ENCODE peak calls at places on chromosomes 11 and 22, in six cellular contexts. K is mesothelial cell of epicardium, A is epithelial cell of esophagus, U is lower leg skin, P is body of pancreas, G is pancreas. D is an unnamed sample.

GRCh38 chr22:23709107-23709506 is 18.3 kb downstream of the RGL4 start:
- DNase-seq in P (no peak), K (no peak), G (no peak), U (no peak), A (no peak), D (no peak)

GRCh38 chr11:10490398-10491232 is 35.6 kb downstream of the AMPD3 start:
- DNase-seq in G (no peak), K (no peak), P (peak; percentile 52), A (peak; percentile 54), U (peak; percentile 87), D (peak; percentile 62)

GRCh38 chr11:63907808-63908530 is 9.0 kb downstream of the RCOR2 start:
- DNase-seq in P (no peak), A (no peak), G (no peak), K (no peak), U (no peak), D (no peak)

GRCh38 chr11:88552377-88553029 is 215.0 kb upstream of the CTSC start:
- DNase-seq in P (peak; percentile 49), U (peak; percentile 87), A (peak; percentile 74), K (no peak), G (no peak), D (no peak)

GRCh38 chr11:118620529-118621070 is 13.2 kb downstream of the PHLDB1 start:
- DNase-seq in U (peak; percentile 86), G (no peak), A (no peak), P (no peak), K (no peak), D (no peak)

GRCh38 chr11:46047520-46047919 is 73.7 kb downstream of the PHF21A start:
- DNase-seq in K (no peak), G (no peak), P (no peak), A (peak; percentile 80), U (no peak), D (no peak)

GRCh38 chr11:76649964-76650363 is 20.6 kb downstream of the LRRC32 start:
- DNase-seq in G (no peak), P (no peak), U (peak; percentile 39), K (no peak), A (no peak), D (no peak)

GRCh38 chr11:6705905-6706535 is 22.9 kb upstream of the MRPL17 start:
- DNase-seq in P (peak; percentile 61), K (no peak), U (no peak), A (peak; percentile 61), G (no peak), D (no peak)

GRCh38 chr11:94793822-94794221 is 25.7 kb downstream of the AMOTL1 start:
- DNase-seq in A (no peak), U (no peak), G (no peak), K (no peak), P (no peak), D (no peak)

GRCh38 chr11:94795799-94796580 is 27.8 kb downstream of the AMOTL1 start:
- DNase-seq in P (no peak), K (no peak), A (no peak), U (no peak), G (no peak), D (no peak)

GRCh38 chr11:94792453-94792852 is 24.3 kb downstream of the AMOTL1 start:
- DNase-seq in A (no peak), K (no peak), G (no peak), U (no peak), P (no peak), D (no peak)

GRCh38 chr11:94793002-94793401 is 24.8 kb downstream of the AMOTL1 start:
- DNase-seq in A (no peak), P (no peak), K (no peak), U (no peak), G (no peak), D (no peak)

DNA sequence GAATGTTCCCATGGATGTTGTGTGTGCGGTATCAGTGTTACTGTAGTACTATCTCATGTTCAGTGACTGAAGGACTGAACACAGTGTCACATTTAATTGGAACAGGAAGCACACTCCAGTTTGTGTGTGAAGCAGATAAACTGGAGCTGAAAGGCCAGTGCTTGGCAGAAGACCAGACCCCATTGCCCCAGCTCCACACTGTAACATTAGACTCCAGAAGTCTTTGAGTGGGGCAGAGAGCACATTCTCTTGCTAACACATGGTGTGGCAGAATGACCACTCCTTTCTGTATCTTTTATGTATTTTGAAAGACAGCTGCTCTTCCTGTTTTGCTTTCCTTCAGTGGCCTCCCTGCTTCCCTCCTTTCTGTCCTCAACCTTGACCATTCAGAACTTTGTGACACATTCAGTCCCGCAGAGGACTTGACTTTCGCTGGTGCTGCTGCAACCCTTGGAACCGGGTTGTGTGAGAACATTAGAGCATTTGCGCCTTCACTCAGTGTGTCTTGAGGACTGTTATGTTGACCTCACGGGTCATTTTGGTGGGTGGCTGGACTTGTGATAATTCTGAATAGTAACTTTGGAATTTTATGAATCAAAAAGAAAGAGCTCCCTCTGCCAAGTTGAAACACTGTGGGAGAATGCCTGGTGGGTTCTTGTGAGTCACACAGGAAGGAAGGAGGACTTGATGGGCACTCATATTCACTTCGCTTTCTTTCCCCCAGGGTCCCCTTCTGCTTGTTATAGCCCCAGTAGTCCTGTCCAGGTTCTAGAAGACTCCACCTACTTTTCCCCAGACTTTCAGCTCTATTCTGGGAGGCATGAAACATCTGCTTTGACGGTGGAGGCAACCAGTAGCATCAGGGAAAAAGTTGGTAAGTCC is 26.4 kb downstream of the AMOTL1 start:
- DNase-seq in K (no peak), A (peak; percentile 66), U (no peak), G (peak; percentile 51), P (peak; percentile 77), D (no peak)
- TF ChIP-seq CTCF in K (no peak), A (no peak), U (no peak), G (no peak), P (no peak), D (no peak)

DNA sequence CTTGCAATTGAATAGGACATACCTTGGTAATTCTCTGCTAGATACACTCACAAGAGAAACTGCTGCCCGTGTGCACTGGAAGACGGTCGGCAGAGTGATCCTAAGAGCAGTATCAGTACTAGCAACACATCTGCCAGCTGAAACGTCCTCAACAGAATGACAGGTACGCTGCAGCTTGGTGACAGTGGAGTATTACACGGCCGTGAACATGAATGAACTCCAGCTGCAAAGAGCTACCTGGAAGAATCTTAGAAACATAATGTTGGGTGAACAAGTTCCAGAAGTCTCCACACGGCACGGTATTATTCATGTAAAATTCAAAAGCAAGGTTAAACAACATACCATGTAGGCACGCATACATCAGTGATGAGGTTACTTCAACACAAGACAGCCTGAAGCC is 44.4 kb downstream of the TPCN2 start:
- DNase-seq in K (no peak), P (no peak), A (no peak), U (no peak), G (no peak), D (no peak)
- TF ChIP-seq CTCF in K (no peak), P (no peak), A (no peak), U (no peak), G (no peak), D (no peak)

GRCh38 chr11:17767301-17767885 is 32.8 kb downstream of the KCNC1 start:
- DNase-seq in P (no peak), K (no peak), U (no peak), G (peak; percentile 36), A (no peak), D (no peak)

GRCh38 chr11:17767914-17768313 is 33.3 kb downstream of the KCNC1 start:
- DNase-seq in P (no peak), K (no peak), A (no peak), G (no peak), U (no peak), D (no peak)

GRCh38 chr11:17768547-17768946 is 34.0 kb downstream of the KCNC1 start:
- DNase-seq in A (no peak), P (no peak), K (no peak), U (no peak), G (peak; percentile 37), D (no peak)

GRCh38 chr11:17765381-17766359 is 31.1 kb downstream of the KCNC1 start:
- DNase-seq in U (no peak), P (no peak), A (no peak), K (no peak), G (peak; percentile 51), D (no peak)

GRCh38 chr11:17766590-17766989 is 32.0 kb downstream of the KCNC1 start:
- DNase-seq in A (no peak), G (no peak), P (no peak), U (no peak), K (no peak), D (no peak)
- TF ChIP-seq CTCF in A (peak; percentile 17), G (no peak), P (no peak), U (no peak), K (no peak), D (peak; percentile 33)

GRCh38 chr11:73361953-73362776 is 14.0 kb upstream of the RELT start:
- DNase-seq in K (no peak), A (no peak), G (peak; percentile 60), U (no peak), P (no peak), D (no peak)
- TF ChIP-seq CTCF in K (no peak), A (no peak), G (no peak), U (no peak), P (no peak), D (no peak)

DNA sequence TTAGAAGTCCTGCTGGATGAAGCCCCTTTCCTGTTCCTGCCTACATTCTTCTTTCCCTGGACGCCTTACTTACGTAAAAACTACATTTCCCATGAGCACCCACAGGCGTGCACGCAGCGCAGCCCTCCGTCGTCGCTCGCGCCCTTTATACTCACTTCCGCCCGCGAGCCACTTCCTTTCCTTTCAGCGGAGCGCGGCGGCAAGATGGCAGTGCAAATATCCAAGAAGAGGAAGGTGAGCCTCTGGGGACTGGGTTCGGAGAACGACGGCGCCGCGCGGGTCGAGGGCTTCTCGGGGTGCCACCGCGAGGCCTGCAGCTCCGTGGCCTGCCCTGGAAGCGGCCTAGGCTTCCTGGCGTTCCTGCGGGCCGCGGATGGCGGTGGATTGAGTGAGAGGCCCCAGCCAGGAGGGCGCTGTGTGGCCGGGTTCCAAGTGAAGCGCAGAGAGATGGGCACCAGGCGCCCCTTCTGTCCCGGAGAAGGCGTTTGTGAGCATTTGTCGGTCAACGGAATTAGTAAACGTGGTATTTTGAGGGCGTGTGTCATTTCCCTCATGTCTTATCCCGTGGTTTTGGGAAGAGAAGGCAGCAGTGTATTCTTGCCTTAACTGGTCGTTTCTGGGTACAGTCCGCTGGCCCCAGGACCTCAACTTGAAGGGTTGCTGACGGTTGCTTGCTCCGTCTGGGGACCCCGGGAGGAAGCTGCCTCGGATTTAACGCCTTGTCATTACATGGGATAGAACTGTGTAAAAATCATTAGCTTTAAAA is at the start of gene RPS3:
- DNase-seq in G (peak; percentile 96), K (peak; percentile 78), P (peak; percentile 92), A (peak; percentile 93), U (peak; percentile 99), D (peak; percentile 92)
- TF ChIP-seq CTCF in G (no peak), K (no peak), P (no peak), A (peak; percentile 13), U (no peak), D (peak; percentile 29)

GRCh38 chr22:28052818-28053217 is 133.8 kb upstream of the PITPNB start:
- DNase-seq in G (no peak), P (no peak), A (no peak), U (no peak), K (no peak), D (no peak)
- TF ChIP-seq CTCF in G (no peak), P (no peak), A (no peak), U (no peak), K (no peak), D (peak; percentile 32)

GRCh38 chr22:34057726-34058125 is 137.4 kb upstream of the LARGE1 start:
- DNase-seq in U (no peak), A (no peak), P (no peak), K (no peak), G (no peak), D (no peak)

GRCh38 chr22:34055525-34056200 is 135.4 kb upstream of the LARGE1 start:
- DNase-seq in K (no peak), A (peak; percentile 2), G (no peak), P (no peak), U (no peak), D (no peak)
- TF ChIP-seq CTCF in K (no peak), A (no peak), G (no peak), P (no peak), U (no peak), D (peak; percentile 63)

D was measured in type B pancreatic cell.